ENCODE peak calls at places on chromosome 18, in nine cellular contexts. One of them, this sample, is unnamed.

GRCh38 chr18:13562494-13563029 is 163.8 kb downstream of the FAM210A start:
- DNase-seq in Karpas-422: no peak
- DNase-seq in spleen: no peak
- DNase-seq in effector memory CD4-positive, alpha-beta T cell: no peak
- DNase-seq in NCI-H1105: no peak
- DNase-seq in C1 segment of cervical spinal cord: no peak
- DNase-seq in esophagus muscularis mucosa: no peak
- DNase-seq in NCI-H748 treated with DMSO at 0.1 percent for 48 hours: no peak
- DNase-seq in NCI-H524: no peak
- DNase-seq in this sample: no peak

GRCh38 chr18:24209558-24209957 is 70.7 kb downstream of the CABYR start:
- DNase-seq in Karpas-422: no peak
- DNase-seq in spleen: no peak
- DNase-seq in effector memory CD4-positive, alpha-beta T cell: no peak
- DNase-seq in NCI-H1105: no peak
- DNase-seq in C1 segment of cervical spinal cord: no peak
- DNase-seq in esophagus muscularis mucosa: no peak
- DNase-seq in NCI-H748 treated with DMSO at 0.1 percent for 48 hours: no peak
- DNase-seq in NCI-H524: no peak
- DNase-seq in this sample: no peak

GRCh38 chr18:48735856-48736255 is 197.0 kb downstream of the CTIF start:
- DNase-seq in Karpas-422: no peak
- DNase-seq in spleen: no peak
- DNase-seq in effector memory CD4-positive, alpha-beta T cell: no peak
- DNase-seq in NCI-H1105: no peak
- DNase-seq in C1 segment of cervical spinal cord: no peak
- DNase-seq in esophagus muscularis mucosa: no peak
- DNase-seq in NCI-H748 treated with DMSO at 0.1 percent for 48 hours: no peak
- DNase-seq in NCI-H524: no peak
- DNase-seq in this sample: no peak

GRCh38 chr18:79707671-79708070 is 28.1 kb downstream of the CTDP1 start:
- DNase-seq in Karpas-422: no peak
- DNase-seq in spleen: peak
- DNase-seq in effector memory CD4-positive, alpha-beta T cell: no peak
- DNase-seq in NCI-H1105: no peak
- DNase-seq in C1 segment of cervical spinal cord: no peak
- DNase-seq in esophagus muscularis mucosa: no peak
- DNase-seq in NCI-H748 treated with DMSO at 0.1 percent for 48 hours: no peak
- DNase-seq in NCI-H524: no peak
- DNase-seq in this sample: no peak

GRCh38 chr18:26159353-26159752 is 25.7 kb downstream of the PSMA8 start:
- DNase-seq in Karpas-422: peak
- DNase-seq in spleen: no peak
- DNase-seq in effector memory CD4-positive, alpha-beta T cell: no peak
- DNase-seq in NCI-H1105: no peak
- DNase-seq in C1 segment of cervical spinal cord: no peak
- DNase-seq in esophagus muscularis mucosa: no peak
- DNase-seq in NCI-H748 treated with DMSO at 0.1 percent for 48 hours: peak
- DNase-seq in NCI-H524: no peak
- DNase-seq in this sample: no peak

GRCh38 chr18:34018358-34018757 is 206.4 kb downstream of the NOL4 start:
- DNase-seq in Karpas-422: no peak
- DNase-seq in spleen: no peak
- DNase-seq in effector memory CD4-positive, alpha-beta T cell: no peak
- DNase-seq in NCI-H1105: no peak
- DNase-seq in C1 segment of cervical spinal cord: no peak
- DNase-seq in esophagus muscularis mucosa: no peak
- DNase-seq in NCI-H748 treated with DMSO at 0.1 percent for 48 hours: no peak
- DNase-seq in NCI-H524: no peak
- DNase-seq in this sample: no peak

GRCh38 chr18:28576941-28577340 is 400.0 kb upstream of the CDH2 start:
- DNase-seq in Karpas-422: no peak
- DNase-seq in spleen: no peak
- DNase-seq in effector memory CD4-positive, alpha-beta T cell: no peak
- DNase-seq in NCI-H1105: no peak
- DNase-seq in C1 segment of cervical spinal cord: no peak
- DNase-seq in esophagus muscularis mucosa: no peak
- DNase-seq in NCI-H748 treated with DMSO at 0.1 percent for 48 hours: no peak
- DNase-seq in NCI-H524: no peak
- DNase-seq in this sample: no peak

GRCh38 chr18:12317664-12318333 is 9.8 kb downstream of the TUBB6 start:
- DNase-seq in Karpas-422: peak
- DNase-seq in spleen: no peak
- DNase-seq in effector memory CD4-positive, alpha-beta T cell: no peak
- DNase-seq in NCI-H1105: no peak
- DNase-seq in C1 segment of cervical spinal cord: no peak
- DNase-seq in esophagus muscularis mucosa: no peak
- DNase-seq in NCI-H748 treated with DMSO at 0.1 percent for 48 hours: no peak
- DNase-seq in NCI-H524: no peak
- DNase-seq in this sample: no peak

GRCh38 chr18:75638223-75638596 is 210.7 kb upstream of the SMIM21 start:
- DNase-seq in Karpas-422: no peak
- DNase-seq in spleen: no peak
- DNase-seq in effector memory CD4-positive, alpha-beta T cell: no peak
- DNase-seq in NCI-H1105: no peak
- DNase-seq in C1 segment of cervical spinal cord: no peak
- DNase-seq in esophagus muscularis mucosa: peak
- DNase-seq in NCI-H748 treated with DMSO at 0.1 percent for 48 hours: no peak
- DNase-seq in NCI-H524: no peak
- DNase-seq in this sample: no peak

GRCh38 chr18:5294113-5294617 is 1.4 kb downstream of the ZBTB14 start:
- DNase-seq in Karpas-422: peak
- DNase-seq in spleen: no peak
- DNase-seq in effector memory CD4-positive, alpha-beta T cell: no peak
- DNase-seq in NCI-H1105: no peak
- DNase-seq in C1 segment of cervical spinal cord: peak
- DNase-seq in esophagus muscularis mucosa: no peak
- DNase-seq in NCI-H748 treated with DMSO at 0.1 percent for 48 hours: no peak
- DNase-seq in NCI-H524: no peak
- DNase-seq in this sample: no peak

GRCh38 chr18:44733069-44733753 is 52.5 kb downstream of the SETBP1 start:
- DNase-seq in Karpas-422: no peak
- DNase-seq in spleen: no peak
- DNase-seq in effector memory CD4-positive, alpha-beta T cell: no peak
- DNase-seq in NCI-H1105: no peak
- DNase-seq in C1 segment of cervical spinal cord: peak
- DNase-seq in esophagus muscularis mucosa: no peak
- DNase-seq in NCI-H748 treated with DMSO at 0.1 percent for 48 hours: no peak
- DNase-seq in NCI-H524: no peak
- DNase-seq in this sample: no peak